ENCODE peak calls at places on chromosomes 5 and 9, in six cellular contexts. E is fibroblast of pulmonary artery, Z is epithelial cell of esophagus, P is heart right ventricle, N is breast epithelium, L is upper lobe of right lung. H is an unnamed sample.

GRCh38 chr5:26700759-26701384 is 337.5 kb downstream of the CDH9 start:
- DNase-seq in E (no peak), Z (peak), P (no peak), N (no peak), L (no peak), H (no peak)

GRCh38 chr5:78610163-78610583 is 38.4 kb downstream of the LHFPL2 start:
- DNase-seq in E (peak), Z (no peak), P (peak), N (no peak), L (no peak), H (peak)

GRCh38 chr9:91489391-91489899 is 65.8 kb upstream of the NFIL3 start:
- DNase-seq in E (no peak), Z (no peak), P (peak), N (no peak), L (no peak), H (no peak)

GRCh38 chr5:168286386-168286785 is 5.1 kb upstream of the WWC1 start:
- DNase-seq in E (no peak), Z (no peak), P (no peak), N (no peak), L (no peak), H (no peak)

GRCh38 chr9:114072181-114073140 is 5.6 kb downstream of the AMBP start:
- DNase-seq in E (peak), Z (peak), P (peak), N (peak), L (peak), H (no peak)

GRCh38 chr5:92912280-92912679 is 668.7 kb downstream of the NR2F1-AS1 start:
- DNase-seq in E (no peak), Z (no peak), P (no peak), N (no peak), L (no peak), H (no peak)

GRCh38 chr5:14450055-14450524 is 131.5 kb upstream of the OTULINL start:
- DNase-seq in E (peak), Z (no peak), P (peak), N (no peak), L (no peak), H (no peak)

GRCh38 chr5:54021413-54022155 is 288.8 kb downstream of the ARL15 start:
- DNase-seq in E (peak), Z (peak), P (no peak), N (no peak), L (no peak), H (no peak)

GRCh38 chr5:73902327-73903051 is 276.5 kb downstream of the ARHGEF28 start:
- DNase-seq in E (peak), Z (peak), P (peak), N (no peak), L (no peak), H (no peak)

GRCh38 chr9:106179181-106179580 is 484.8 kb downstream of the TMEM38B start:
- DNase-seq in E (no peak), Z (no peak), P (no peak), N (no peak), L (no peak), H (no peak)

GRCh38 chr5:142969624-142970439 is 199.7 kb downstream of the ARHGAP26 start:
- DNase-seq in E (no peak), Z (no peak), P (no peak), N (no peak), L (no peak), H (no peak)

GRCh38 chr5:51378778-51379652 is 4.2 kb upstream of the ISL1 start:
- DNase-seq in E (no peak), Z (peak), P (no peak), N (no peak), L (no peak), H (no peak)

GRCh38 chr5:153965102-153965645 is 73.5 kb downstream of the FAM114A2 start:
- DNase-seq in E (peak), Z (peak), P (peak), N (no peak), L (no peak), H (no peak)

GRCh38 chr9:1202512-1203285 is 152.5 kb downstream of the DMRT2 start:
- DNase-seq in E (no peak), Z (no peak), P (no peak), N (no peak), L (no peak), H (no peak)

GRCh38 chr5:148794729-148795590 is 31.5 kb upstream of the ADRB2 start:
- DNase-seq in E (peak), Z (peak), P (no peak), N (no peak), L (no peak), H (no peak)

GRCh38 chr5:149002761-149003689 is 59.8 kb downstream of the SH3TC2 start:
- DNase-seq in E (peak), Z (peak), P (no peak), N (no peak), L (no peak), H (no peak)

GRCh38 chr5:155834271-155834975 is 492.5 kb upstream of the SGCD start:
- DNase-seq in E (no peak), Z (no peak), P (no peak), N (no peak), L (no peak), H (no peak)

GRCh38 chr5:139246394-139246793 is 47.1 kb upstream of the MATR3 start:
- DNase-seq in E (peak), Z (peak), P (no peak), N (no peak), L (peak), H (no peak)

GRCh38 chr5:133319905-133320520 is 268.2 kb downstream of the HSPA4 start:
- DNase-seq in E (peak), Z (peak), P (no peak), N (no peak), L (no peak), H (no peak)
- TF ChIP-seq CTCF in E (peak), Z (peak), P (no peak), N (no peak), L (no peak), H (peak)

DNA sequence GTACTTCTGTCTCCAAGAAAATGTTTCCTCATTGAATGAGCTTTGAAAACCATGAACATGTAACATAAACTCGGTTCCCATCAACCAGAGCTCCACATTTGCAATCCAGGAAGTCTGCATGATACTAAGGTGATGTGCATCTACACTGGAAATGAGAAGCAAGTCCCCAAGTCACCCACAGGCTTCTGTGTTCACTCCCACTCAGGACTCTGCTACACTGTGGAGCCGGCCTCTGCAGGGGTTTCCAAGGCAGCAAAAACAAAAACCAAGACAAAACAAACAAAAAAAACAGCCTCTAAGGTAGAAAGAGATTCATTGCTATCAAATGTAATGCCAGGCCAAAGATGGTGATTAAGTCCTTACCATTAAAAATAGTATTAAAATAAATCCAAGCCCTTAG is 593.7 kb downstream of the IRX1 start:
- DNase-seq in E (no peak), Z (no peak), P (no peak), N (no peak), L (no peak), H (no peak)
- TF ChIP-seq CTCF in E (no peak), Z (no peak), P (no peak), N (no peak), L (no peak), H (no peak)

GRCh38 chr9:87112656-87113055 is 165.3 kb upstream of the GAS1 start:
- DNase-seq in E (peak), Z (no peak), P (no peak), N (no peak), L (no peak), H (no peak)

GRCh38 chr9:87116492-87116891 is 169.2 kb upstream of the GAS1 start:
- DNase-seq in E (no peak), Z (no peak), P (peak), N (no peak), L (no peak), H (no peak)

GRCh38 chr9:87115790-87116189 is 168.5 kb upstream of the GAS1 start:
- DNase-seq in E (no peak), Z (no peak), P (no peak), N (no peak), L (no peak), H (no peak)

GRCh38 chr9:87111010-87111409 is 163.7 kb upstream of the GAS1 start:
- DNase-seq in E (no peak), Z (no peak), P (no peak), N (no peak), L (no peak), H (no peak)

GRCh38 chr9:87113892-87114291 is 166.6 kb upstream of the GAS1 start:
- DNase-seq in E (no peak), Z (no peak), P (no peak), N (no peak), L (no peak), H (no peak)
- TF ChIP-seq CTCF in E (no peak), Z (no peak), P (no peak), N (no peak), L (no peak), H (no peak)

DNA sequence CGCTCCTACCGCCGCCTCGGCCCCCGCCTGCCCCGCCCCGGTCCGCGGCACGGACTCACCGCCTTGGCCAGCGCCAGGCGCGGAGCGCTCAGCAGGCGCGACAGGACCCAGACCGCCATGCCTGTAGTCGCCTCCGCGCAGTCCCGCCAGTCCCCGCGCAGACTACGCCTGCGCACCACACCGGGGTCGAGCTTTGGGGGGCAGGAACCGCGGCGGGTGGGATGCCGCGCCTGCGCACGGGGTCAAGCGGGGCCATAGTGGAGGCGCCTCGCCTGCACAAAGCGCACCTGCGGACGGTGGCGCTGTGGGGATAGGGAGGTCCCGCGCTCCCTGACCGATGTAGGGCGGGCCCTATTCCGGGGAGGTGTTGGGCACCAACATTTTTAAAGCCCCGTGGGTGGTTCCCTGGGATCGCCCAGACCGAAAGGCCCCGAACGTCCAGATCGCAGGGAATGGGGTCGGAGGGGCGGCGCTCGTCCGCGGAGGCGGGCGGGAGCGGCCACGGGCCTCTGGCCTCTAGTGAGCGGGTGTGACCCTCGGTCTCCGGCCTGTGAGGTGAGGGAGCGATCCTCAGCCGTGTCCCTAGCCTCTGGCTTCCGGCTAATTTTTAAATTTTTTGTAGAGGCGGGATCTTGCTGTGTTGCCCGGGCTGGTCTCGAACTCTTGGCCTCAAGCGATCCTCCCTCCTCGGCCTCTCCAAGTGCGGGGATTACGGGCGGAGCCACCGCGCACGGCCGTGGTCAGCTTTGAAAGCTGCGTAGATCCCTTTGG is 70.8 kb upstream of the LPCAT1 start:
- DNase-seq in E (peak), Z (peak), P (peak), N (peak), L (peak), H (peak)
- TF ChIP-seq CTCF in E (peak), Z (peak), P (peak), N (no peak), L (peak), H (peak)

DNA sequence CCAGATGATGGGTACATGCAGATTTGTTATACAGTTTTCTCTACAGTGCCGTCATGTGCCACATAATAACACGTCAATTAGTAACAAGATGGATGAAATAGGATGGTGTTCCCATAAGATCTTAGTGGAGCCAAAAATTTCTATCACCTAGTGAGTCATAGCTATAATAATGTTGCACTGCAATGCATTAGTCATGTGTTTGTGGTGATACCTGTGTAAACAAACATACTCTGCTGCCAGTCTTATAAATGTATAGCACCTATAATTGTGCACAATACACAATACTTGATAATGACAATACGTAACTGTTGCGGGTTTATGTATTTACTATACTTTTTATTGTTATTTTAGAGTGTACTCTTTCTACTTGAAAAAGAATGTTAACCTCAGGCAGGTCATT is 865.4 kb downstream of the MAT2B start:
- DNase-seq in E (no peak), Z (peak), P (no peak), N (no peak), L (no peak), H (no peak)
- TF ChIP-seq CTCF in E (no peak), Z (no peak), P (no peak), N (no peak), L (no peak), H (no peak)

DNA sequence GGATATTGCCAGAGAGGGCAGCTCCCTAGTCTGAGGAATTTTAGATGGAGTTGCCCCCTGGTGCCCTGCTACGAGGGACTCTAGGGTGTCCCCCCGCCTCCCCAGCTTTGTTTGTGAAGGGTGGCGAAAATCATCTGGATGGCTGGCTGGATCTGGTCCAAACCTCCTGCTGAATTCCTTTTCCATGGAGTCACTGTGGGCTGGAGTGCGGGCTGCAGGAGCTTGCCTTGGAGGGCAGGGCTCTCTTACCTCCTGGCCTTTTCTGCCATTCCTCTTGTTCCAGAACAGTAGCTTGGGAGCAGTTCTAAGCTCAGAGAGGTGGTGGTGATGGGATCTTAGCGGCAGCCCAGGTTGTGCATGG is 2.1 kb downstream of the SYNPO start:
- DNase-seq in E (peak), Z (peak), P (peak), N (peak), L (peak), H (no peak)
- TF ChIP-seq CTCF in E (no peak), Z (no peak), P (no peak), N (no peak), L (no peak), H (no peak)

DNA sequence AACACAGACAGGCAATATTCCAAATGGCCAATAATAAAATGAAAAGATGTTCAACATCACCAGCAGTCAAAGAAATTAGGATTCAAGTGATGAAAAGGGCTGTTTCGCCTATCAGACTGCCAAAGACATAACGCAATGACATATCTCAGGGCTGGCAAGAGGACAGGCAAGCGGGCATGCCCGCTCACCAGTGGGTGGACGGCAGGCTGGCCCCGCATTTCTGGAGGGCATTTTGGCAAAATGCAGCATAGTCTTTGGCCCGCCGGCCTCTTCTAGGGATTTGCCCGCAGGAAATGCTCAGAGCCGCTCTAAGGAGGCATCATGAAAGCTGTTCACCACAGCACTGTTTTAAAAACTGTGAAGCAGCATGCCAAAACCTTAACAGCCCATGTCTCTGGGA is 1.4 kb upstream of the PPP1R26 start:
- DNase-seq in E (no peak), Z (no peak), P (no peak), N (no peak), L (no peak), H (no peak)
- TF ChIP-seq CTCF in E (no peak), Z (no peak), P (no peak), N (no peak), L (no peak), H (no peak)

GRCh38 chr9:38417003-38417965 is 7.0 kb downstream of the IGFBPL1 start:
- DNase-seq in E (no peak), Z (peak), P (no peak), N (no peak), L (no peak), H (no peak)
- TF ChIP-seq CTCF in E (peak), Z (peak), P (peak), N (no peak), L (peak), H (peak)

H was measured in type B pancreatic cell.